ENCODE peak calls at places on chromosomes 2 and 18, in nine cellular contexts. Q, E, V, G, H, K, Z, T and J are unnamed samples.
A peak's percentile ranks its signal among the peaks of the same experiment; 100 is the strongest.

GRCh38 chr2:223442874-223443273 is 159.3 kb downstream of the SCG2 start:
- DNase-seq in Q (no peak), E (peak; percentile 11), V (no peak), G (no peak), H (no peak), K (no peak), Z (no peak), T (no peak), J (no peak)

GRCh38 chr2:14999114-14999661 is 366.7 kb downstream of the LRATD1 start:
- DNase-seq in Q (no peak), E (no peak), V (no peak), G (no peak), H (no peak), K (no peak), Z (no peak), T (no peak), J (no peak)

GRCh38 chr2:11109002-11109401 is 46.3 kb upstream of the SLC66A3 start:
- DNase-seq in Q (no peak), E (no peak), V (no peak), G (no peak), H (no peak), K (no peak), Z (no peak), T (no peak), J (no peak)

GRCh38 chr2:69226886-69227285 is 160.1 kb downstream of the GFPT1 start:
- DNase-seq in Q (no peak), E (no peak), V (no peak), G (no peak), H (no peak), K (no peak), Z (no peak), T (no peak), J (no peak)

GRCh38 chr18:7369006-7369405 is 138.1 kb downstream of the LRRC30 start:
- DNase-seq in Q (no peak), E (no peak), V (no peak), G (no peak), H (no peak), K (peak; percentile 5), Z (no peak), T (no peak), J (no peak)

GRCh38 chr2:238143239-238143951 is 4.9 kb downstream of the KLHL30 start:
- DNase-seq in Q (no peak), E (peak; percentile 47), V (peak; percentile 89), G (no peak), H (no peak), K (peak; percentile 29), Z (no peak), T (peak; percentile 33), J (no peak)

GRCh38 chr2:180122874-180123273 is 115.8 kb upstream of the CWC22 start:
- DNase-seq in Q (no peak), E (peak; percentile 62), V (no peak), G (no peak), H (no peak), K (peak; percentile 70), Z (no peak), T (peak; percentile 64), J (no peak)

GRCh38 chr18:11726556-11726955 is 37.5 kb downstream of the GNAL start:
- DNase-seq in Q (no peak), E (no peak), V (no peak), G (no peak), H (no peak), K (no peak), Z (no peak), T (peak; percentile 17), J (no peak)

GRCh38 chr2:121479882-121480522 is 50.7 kb upstream of the RNU4ATAC start:
- DNase-seq in Q (peak; percentile 5), E (no peak), V (no peak), G (no peak), H (peak; percentile 26), K (peak; percentile 23), Z (no peak), T (peak; percentile 36), J (no peak)

GRCh38 chr18:51340332-51340731 is 142.9 kb upstream of the MEX3C start:
- DNase-seq in Q (no peak), E (no peak), V (no peak), G (no peak), H (no peak), K (no peak), Z (no peak), T (no peak), J (peak; percentile 1)

GRCh38 chr2:232960862-232961261 is 52.2 kb downstream of the NGEF start:
- DNase-seq in Q (no peak), E (no peak), V (no peak), G (no peak), H (no peak), K (no peak), Z (no peak), T (no peak), J (no peak)

GRCh38 chr2:176581557-176582150 is 312.4 kb downstream of the MTX2 start:
- DNase-seq in Q (no peak), E (no peak), V (no peak), G (no peak), H (no peak), K (no peak), Z (no peak), T (no peak), J (no peak)

GRCh38 chr2:180907731-180908130 is 72.7 kb upstream of the UBE2E3 start:
- DNase-seq in Q (no peak), E (peak; percentile 84), V (no peak), G (no peak), H (no peak), K (peak; percentile 28), Z (no peak), T (peak; percentile 88), J (no peak)

GRCh38 chr2:59959944-59960343 is 593.5 kb downstream of the BCL11A start:
- DNase-seq in Q (no peak), E (no peak), V (no peak), G (no peak), H (no peak), K (no peak), Z (no peak), T (no peak), J (no peak)

GRCh38 chr2:132651115-132652099 is 18.6 kb downstream of the LYPD1 start:
- DNase-seq in Q (no peak), E (peak; percentile 71), V (no peak), G (no peak), H (peak; percentile 69), K (peak; percentile 81), Z (no peak), T (peak; percentile 57), J (no peak)

DNA sequence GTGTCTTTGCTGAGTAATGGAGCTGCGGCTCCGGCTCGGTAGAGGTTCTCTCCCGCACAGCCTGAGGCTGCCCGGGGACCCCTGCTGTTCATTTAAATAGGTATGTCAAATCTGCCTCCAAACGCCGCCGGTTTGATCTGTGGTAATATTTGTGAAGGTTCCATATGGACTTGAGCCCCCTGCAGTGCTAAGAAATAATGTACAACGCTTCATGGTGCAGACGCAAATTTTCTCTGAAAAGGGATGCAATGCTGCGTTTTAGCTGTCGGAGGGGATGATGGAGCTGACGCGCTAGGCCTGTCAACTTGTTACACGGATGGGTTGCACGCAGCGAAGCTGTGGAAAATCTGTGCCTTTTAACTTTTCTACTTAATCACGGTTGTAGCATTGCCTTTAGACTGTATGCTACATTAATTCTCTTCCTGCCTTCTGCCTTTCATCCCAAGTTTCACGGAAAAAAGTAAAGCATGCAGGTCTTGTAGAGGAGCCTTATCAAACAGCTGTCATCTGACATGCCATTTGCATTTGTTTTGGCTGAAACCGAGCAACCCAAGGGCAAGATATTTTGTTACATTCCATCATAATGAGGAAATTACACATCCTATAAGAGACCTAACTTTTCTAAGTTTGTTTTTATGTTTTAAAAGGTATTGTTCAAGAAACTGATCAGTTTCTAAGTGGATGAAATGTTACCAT is 43.3 kb downstream of the MRPS9 start:
- DNase-seq in Q (no peak), E (peak; percentile 46), V (no peak), G (no peak), H (no peak), K (peak; percentile 60), Z (no peak), T (no peak), J (no peak)
- H3K4me3 ChIP-seq in Q (no peak overlapping the region), E (no peak overlapping the region), V (no peak overlapping the region), G (no peak overlapping the region), H (no peak overlapping the region), K (no peak overlapping the region), Z (no peak overlapping the region), T (no peak overlapping the region), J (no peak overlapping the region)

DNA sequence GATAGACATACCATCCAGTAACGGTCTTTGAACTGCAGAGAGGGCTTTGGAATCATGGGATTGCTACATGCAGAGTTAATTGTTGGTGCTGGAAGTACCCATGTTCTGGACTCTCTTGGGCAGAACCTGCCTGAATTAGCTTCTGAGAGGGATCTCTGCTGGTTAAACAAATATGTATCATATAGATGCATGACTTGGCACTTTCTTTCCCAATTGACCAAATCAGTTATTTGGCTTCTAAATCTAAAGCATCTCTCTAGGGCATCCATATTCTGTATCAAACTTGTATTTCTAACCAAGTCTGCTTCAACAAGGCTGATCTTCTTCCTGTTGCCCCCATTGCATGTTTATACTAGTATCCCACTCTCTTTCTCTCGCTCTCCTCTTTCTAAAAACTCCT is 336.7 kb upstream of the CELF4 start:
- DNase-seq in Q (no peak), E (no peak), V (no peak), G (no peak), H (no peak), K (no peak), Z (no peak), T (no peak), J (no peak)
- H3K4me3 ChIP-seq in Q (no peak overlapping the region), E (no peak overlapping the region), V (no peak overlapping the region), G (no peak overlapping the region), H (no peak overlapping the region), K (no peak overlapping the region), Z (no peak overlapping the region), T (no peak overlapping the region), J (no peak overlapping the region)

DNA sequence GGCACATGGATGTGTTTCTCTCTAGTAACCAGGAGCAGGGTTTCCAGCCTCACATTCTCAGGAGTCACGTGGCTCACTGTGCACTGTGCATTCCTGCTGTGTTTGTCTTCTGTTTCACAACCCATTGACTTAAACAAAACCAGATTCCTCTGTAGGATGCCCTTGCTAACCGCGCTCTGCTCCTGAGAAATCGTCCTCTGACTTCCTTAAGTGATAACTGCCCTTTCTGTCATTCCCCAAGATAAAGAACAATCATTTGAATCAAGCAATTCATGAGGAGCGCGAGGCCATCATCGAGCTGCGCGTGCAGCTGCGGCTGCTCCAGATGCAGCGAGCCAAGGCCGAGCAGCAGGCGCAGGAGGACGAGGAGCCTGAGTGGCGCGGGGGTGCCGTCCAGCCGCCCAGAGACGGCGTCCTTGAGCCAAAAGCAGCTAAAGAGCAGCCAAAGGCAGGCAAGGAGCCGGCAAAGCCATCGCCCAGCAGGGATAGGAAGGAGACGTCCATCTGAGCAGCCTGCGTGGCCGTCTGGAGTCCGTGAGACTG is 60.2 kb downstream of the RALBP1 start:
- DNase-seq in Q (no peak), E (peak; percentile 96), V (peak; percentile 84), G (no peak), H (peak; percentile 55), K (peak; percentile 84), Z (no peak), T (peak; percentile 98), J (no peak)
- H3K4me3 ChIP-seq in Q (no peak overlapping the region), E (no peak overlapping the region), V (peak overlapping the region; percentile 42), G (no peak overlapping the region), H (peak overlapping the region; percentile 12), K (no peak overlapping the region), Z (no peak overlapping the region), T (peak overlapping the region; percentile 33), J (no peak overlapping the region)

DNA sequence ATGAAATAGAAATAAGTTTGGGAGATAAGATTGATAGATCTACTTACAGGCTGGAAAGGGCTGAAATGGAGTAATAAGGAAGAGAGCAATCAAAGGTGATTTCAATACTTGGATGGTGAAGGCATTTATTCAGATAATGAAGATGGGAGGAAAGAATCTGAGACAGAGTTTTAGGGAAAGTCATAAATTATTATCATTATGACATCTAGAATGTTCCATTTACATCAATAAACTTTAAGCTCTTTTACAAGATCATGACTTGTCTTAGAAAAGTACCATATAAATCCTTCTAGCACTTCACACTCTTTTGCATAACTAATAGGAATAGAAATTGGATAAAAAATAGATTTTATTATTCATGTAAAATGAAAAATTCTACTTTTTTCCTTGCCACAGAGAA is 2.2 kb downstream of the SCN9A start:
- DNase-seq in Q (no peak), E (no peak), V (no peak), G (no peak), H (no peak), K (no peak), Z (no peak), T (no peak), J (no peak)
- H3K4me3 ChIP-seq in Q (no peak overlapping the region), E (no peak overlapping the region), V (no peak overlapping the region), G (no peak overlapping the region), H (peak overlapping the region; percentile 70), K (no peak overlapping the region), Z (no peak overlapping the region), T (no peak overlapping the region), J (no peak overlapping the region)